ENCODE peak calls at places on chromosomes 13 and 19, in eight cellular contexts. One of them, this sample, is unnamed.
A peak's percentile ranks its signal among the peaks of the same experiment; 100 is the strongest.

GRCh38 chr19:18290250-18291018 is 9.0 kb upstream of the JUND start:
- DNase-seq in epithelial cell of esophagus: no peak
- DNase-seq in Peyer's patch: peak; percentile 88
- DNase-seq in right atrium auricular region: no peak
- DNase-seq in GM12865: peak; percentile 77
- DNase-seq in right lobe of liver: no peak
- DNase-seq in cardiac fibroblast: no peak
- DNase-seq in K562: peak; percentile 9
- DNase-seq in this sample: no peak

GRCh38 chr19:55540619-55541018 is 3.7 kb upstream of the SBK2 start:
- DNase-seq in K562: no peak
- DNase-seq in Peyer's patch: no peak
- DNase-seq in cardiac fibroblast: no peak
- DNase-seq in GM12865: no peak
- DNase-seq in right lobe of liver: no peak
- DNase-seq in right atrium auricular region: no peak
- DNase-seq in epithelial cell of esophagus: no peak
- DNase-seq in this sample: no peak

GRCh38 chr13:101523732-101524131 is 71.3 kb downstream of the ITGBL1 start:
- DNase-seq in GM12865: no peak
- DNase-seq in right atrium auricular region: peak; percentile 65
- DNase-seq in cardiac fibroblast: peak; percentile 88
- DNase-seq in right lobe of liver: no peak
- DNase-seq in epithelial cell of esophagus: peak; percentile 45
- DNase-seq in K562: no peak
- DNase-seq in Peyer's patch: no peak
- DNase-seq in this sample: no peak

GRCh38 chr19:5097959-5098623 is 129.2 kb downstream of the KDM4B start:
- DNase-seq in Peyer's patch: no peak
- DNase-seq in right lobe of liver: no peak
- DNase-seq in K562: no peak
- DNase-seq in epithelial cell of esophagus: no peak
- DNase-seq in right atrium auricular region: no peak
- DNase-seq in GM12865: no peak
- DNase-seq in cardiac fibroblast: no peak
- DNase-seq in this sample: no peak

GRCh38 chr19:3120611-3121231 is 15.1 kb upstream of the GNA15 start:
- DNase-seq in epithelial cell of esophagus: no peak
- DNase-seq in GM12865: no peak
- DNase-seq in cardiac fibroblast: no peak
- DNase-seq in right atrium auricular region: no peak
- DNase-seq in K562: no peak
- DNase-seq in Peyer's patch: no peak
- DNase-seq in right lobe of liver: peak; percentile 24
- DNase-seq in this sample: no peak

GRCh38 chr19:19342086-19343015 is 21.7 kb downstream of the MAU2 start:
- DNase-seq in Peyer's patch: peak; percentile 77
- DNase-seq in epithelial cell of esophagus: peak; percentile 67
- DNase-seq in cardiac fibroblast: peak; percentile 66
- DNase-seq in right lobe of liver: peak; percentile 68
- DNase-seq in right atrium auricular region: no peak
- DNase-seq in K562: peak; percentile 87
- DNase-seq in GM12865: peak; percentile 74
- DNase-seq in this sample: peak; percentile 58

GRCh38 chr19:56765107-56765506 is 75.4 kb downstream of the PEG3 start:
- DNase-seq in right atrium auricular region: peak; percentile 62
- DNase-seq in GM12865: no peak
- DNase-seq in epithelial cell of esophagus: peak; percentile 17
- DNase-seq in cardiac fibroblast: peak; percentile 8
- DNase-seq in right lobe of liver: peak; percentile 42
- DNase-seq in Peyer's patch: peak; percentile 54
- DNase-seq in K562: no peak
- DNase-seq in this sample: peak; percentile 55

GRCh38 chr19:42361545-42361910 is 28.6 kb downstream of the CNFN start:
- DNase-seq in cardiac fibroblast: no peak
- DNase-seq in K562: no peak
- DNase-seq in Peyer's patch: no peak
- DNase-seq in right atrium auricular region: no peak
- DNase-seq in GM12865: no peak
- DNase-seq in epithelial cell of esophagus: no peak
- DNase-seq in right lobe of liver: no peak
- DNase-seq in this sample: no peak

GRCh38 chr13:76884571-76885202 is 1.5 kb downstream of the KCTD12 start:
- DNase-seq in right atrium auricular region: no peak
- DNase-seq in Peyer's patch: no peak
- DNase-seq in right lobe of liver: no peak
- DNase-seq in cardiac fibroblast: peak; percentile 65
- DNase-seq in epithelial cell of esophagus: peak; percentile 49
- DNase-seq in K562: no peak
- DNase-seq in GM12865: peak; percentile 12
- DNase-seq in this sample: no peak

GRCh38 chr13:94073006-94073744 is 406.3 kb downstream of the DCT start:
- DNase-seq in Peyer's patch: no peak
- DNase-seq in GM12865: no peak
- DNase-seq in cardiac fibroblast: peak; percentile 66
- DNase-seq in K562: no peak
- DNase-seq in right atrium auricular region: no peak
- DNase-seq in epithelial cell of esophagus: no peak
- DNase-seq in right lobe of liver: no peak
- DNase-seq in this sample: no peak

GRCh38 chr19:55832676-55833075 is 877 bp upstream of the NLRP11 start:
- DNase-seq in cardiac fibroblast: no peak
- DNase-seq in K562: no peak
- DNase-seq in right lobe of liver: no peak
- DNase-seq in right atrium auricular region: no peak
- DNase-seq in epithelial cell of esophagus: no peak
- DNase-seq in Peyer's patch: no peak
- DNase-seq in GM12865: no peak
- DNase-seq in this sample: no peak

GRCh38 chr19:52724701-52725514 is 9.9 kb downstream of the ZNF611 start:
- DNase-seq in right atrium auricular region: no peak
- DNase-seq in Peyer's patch: no peak
- DNase-seq in GM12865: no peak
- DNase-seq in K562: peak; percentile 64
- DNase-seq in cardiac fibroblast: no peak
- DNase-seq in right lobe of liver: no peak
- DNase-seq in epithelial cell of esophagus: no peak
- DNase-seq in this sample: no peak

GRCh38 chr13:74289130-74289529 is 154.9 kb upstream of the KLF12 start:
- DNase-seq in K562: no peak
- DNase-seq in right atrium auricular region: no peak
- DNase-seq in epithelial cell of esophagus: peak; percentile 25
- DNase-seq in GM12865: no peak
- DNase-seq in right lobe of liver: no peak
- DNase-seq in cardiac fibroblast: no peak
- DNase-seq in Peyer's patch: no peak
- DNase-seq in this sample: no peak

GRCh38 chr13:74288361-74288911 is 154.2 kb upstream of the KLF12 start:
- DNase-seq in epithelial cell of esophagus: peak; percentile 55
- DNase-seq in right atrium auricular region: no peak
- DNase-seq in right lobe of liver: peak; percentile 35
- DNase-seq in Peyer's patch: peak; percentile 72
- DNase-seq in K562: no peak
- DNase-seq in GM12865: peak; percentile 26
- DNase-seq in cardiac fibroblast: peak; percentile 12
- DNase-seq in this sample: no peak

GRCh38 chr13:74290324-74290773 is 156.1 kb upstream of the KLF12 start:
- DNase-seq in right lobe of liver: no peak
- DNase-seq in epithelial cell of esophagus: peak; percentile 97
- DNase-seq in cardiac fibroblast: peak; percentile 87
- DNase-seq in Peyer's patch: peak; percentile 59
- DNase-seq in K562: no peak
- DNase-seq in right atrium auricular region: no peak
- DNase-seq in GM12865: peak; percentile 77
- DNase-seq in this sample: no peak

GRCh38 chr13:74287672-74288169 is 153.5 kb upstream of the KLF12 start:
- DNase-seq in Peyer's patch: peak; percentile 95
- DNase-seq in GM12865: peak; percentile 82
- DNase-seq in epithelial cell of esophagus: peak; percentile 60
- DNase-seq in right atrium auricular region: peak; percentile 64
- DNase-seq in cardiac fibroblast: peak; percentile 61
- DNase-seq in right lobe of liver: peak; percentile 94
- DNase-seq in K562: no peak
- DNase-seq in this sample: peak; percentile 63

DNA sequence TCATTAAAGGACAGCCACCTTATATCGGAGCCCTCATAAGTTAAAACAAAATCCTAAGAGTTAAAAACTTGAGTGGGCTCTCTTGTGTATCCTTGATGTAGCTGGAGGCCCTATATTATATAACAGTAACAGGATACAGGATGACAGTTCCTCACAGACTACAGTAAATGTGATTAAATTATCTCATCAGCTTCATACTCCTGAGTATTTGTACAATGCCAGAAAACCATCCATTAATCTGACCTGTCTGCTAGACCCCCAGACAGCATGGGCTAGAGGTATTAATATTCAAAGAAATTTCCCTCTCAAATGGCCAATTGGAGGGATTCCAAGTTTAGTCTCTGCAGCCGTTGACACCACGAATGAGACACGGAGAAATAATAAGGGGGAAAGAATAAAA is 155.7 kb upstream of the KLF12 start:
- DNase-seq in K562: no peak
- DNase-seq in right lobe of liver: no peak
- DNase-seq in epithelial cell of esophagus: no peak
- DNase-seq in cardiac fibroblast: no peak
- DNase-seq in Peyer's patch: no peak
- DNase-seq in right atrium auricular region: no peak
- DNase-seq in GM12865: no peak
- DNase-seq in this sample: no peak
- H3K4me3 ChIP-seq in K562: no peak overlapping the region
- H3K4me3 ChIP-seq in right lobe of liver: no peak overlapping the region
- H3K4me3 ChIP-seq in epithelial cell of esophagus: no peak overlapping the region
- H3K4me3 ChIP-seq in cardiac fibroblast: no peak overlapping the region
- H3K4me3 ChIP-seq in Peyer's patch: no peak overlapping the region
- H3K4me3 ChIP-seq in right atrium auricular region: no peak overlapping the region
- H3K4me3 ChIP-seq in GM12865: no peak overlapping the region
- H3K4me3 ChIP-seq in this sample: no peak overlapping the region

GRCh38 chr19:16014923-16015804 is 61.1 kb upstream of the TPM4 start:
- DNase-seq in right atrium auricular region: no peak
- DNase-seq in K562: no peak
- DNase-seq in Peyer's patch: peak; percentile 39
- DNase-seq in GM12865: no peak
- DNase-seq in cardiac fibroblast: no peak
- DNase-seq in epithelial cell of esophagus: no peak
- DNase-seq in right lobe of liver: no peak
- DNase-seq in this sample: no peak

GRCh38 chr19:16013851-16014840 is 62.1 kb upstream of the TPM4 start:
- DNase-seq in epithelial cell of esophagus: no peak
- DNase-seq in right atrium auricular region: no peak
- DNase-seq in Peyer's patch: peak; percentile 24
- DNase-seq in GM12865: no peak
- DNase-seq in K562: no peak
- DNase-seq in cardiac fibroblast: no peak
- DNase-seq in right lobe of liver: no peak
- DNase-seq in this sample: no peak

GRCh38 chr19:16016226-16017137 is 59.8 kb upstream of the TPM4 start:
- DNase-seq in GM12865: no peak
- DNase-seq in epithelial cell of esophagus: no peak
- DNase-seq in cardiac fibroblast: no peak
- DNase-seq in K562: no peak
- DNase-seq in Peyer's patch: peak; percentile 38
- DNase-seq in right lobe of liver: no peak
- DNase-seq in right atrium auricular region: no peak
- DNase-seq in this sample: no peak

GRCh38 chr19:16017138-16017490 is 59.2 kb upstream of the TPM4 start:
- DNase-seq in Peyer's patch: no peak
- DNase-seq in right atrium auricular region: no peak
- DNase-seq in cardiac fibroblast: no peak
- DNase-seq in right lobe of liver: no peak
- DNase-seq in K562: no peak
- DNase-seq in GM12865: no peak
- DNase-seq in epithelial cell of esophagus: no peak
- DNase-seq in this sample: no peak

DNA sequence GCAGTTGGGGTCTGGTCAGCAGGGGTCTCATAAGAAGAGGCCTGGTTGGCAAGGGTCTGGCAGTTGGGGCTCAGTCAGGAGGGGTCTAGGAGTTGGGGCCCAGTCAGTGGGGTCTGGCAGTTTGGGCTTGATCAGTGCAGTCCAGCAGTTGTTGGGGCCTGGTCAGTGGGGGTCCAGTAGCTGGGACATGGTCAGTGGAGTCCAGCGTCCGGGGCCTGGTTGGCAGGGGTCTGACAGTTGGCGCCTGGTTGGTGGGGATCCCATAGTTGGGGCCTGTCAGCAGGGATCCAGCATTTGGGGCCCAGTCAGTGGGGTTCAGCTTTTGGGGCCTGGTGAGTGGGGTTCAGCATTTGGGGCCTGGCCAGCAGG is 60.5 kb upstream of the TPM4 start:
- DNase-seq in GM12865: no peak
- DNase-seq in epithelial cell of esophagus: no peak
- DNase-seq in K562: no peak
- DNase-seq in cardiac fibroblast: no peak
- DNase-seq in Peyer's patch: peak; percentile 36
- DNase-seq in right lobe of liver: no peak
- DNase-seq in right atrium auricular region: no peak
- DNase-seq in this sample: no peak
- H3K4me3 ChIP-seq in GM12865: no peak overlapping the region
- H3K4me3 ChIP-seq in epithelial cell of esophagus: no peak overlapping the region
- H3K4me3 ChIP-seq in K562: no peak overlapping the region
- H3K4me3 ChIP-seq in cardiac fibroblast: no peak overlapping the region
- H3K4me3 ChIP-seq in Peyer's patch: no peak overlapping the region
- H3K4me3 ChIP-seq in right lobe of liver: no peak overlapping the region
- H3K4me3 ChIP-seq in right atrium auricular region: no peak overlapping the region
- H3K4me3 ChIP-seq in this sample: no peak overlapping the region

DNA sequence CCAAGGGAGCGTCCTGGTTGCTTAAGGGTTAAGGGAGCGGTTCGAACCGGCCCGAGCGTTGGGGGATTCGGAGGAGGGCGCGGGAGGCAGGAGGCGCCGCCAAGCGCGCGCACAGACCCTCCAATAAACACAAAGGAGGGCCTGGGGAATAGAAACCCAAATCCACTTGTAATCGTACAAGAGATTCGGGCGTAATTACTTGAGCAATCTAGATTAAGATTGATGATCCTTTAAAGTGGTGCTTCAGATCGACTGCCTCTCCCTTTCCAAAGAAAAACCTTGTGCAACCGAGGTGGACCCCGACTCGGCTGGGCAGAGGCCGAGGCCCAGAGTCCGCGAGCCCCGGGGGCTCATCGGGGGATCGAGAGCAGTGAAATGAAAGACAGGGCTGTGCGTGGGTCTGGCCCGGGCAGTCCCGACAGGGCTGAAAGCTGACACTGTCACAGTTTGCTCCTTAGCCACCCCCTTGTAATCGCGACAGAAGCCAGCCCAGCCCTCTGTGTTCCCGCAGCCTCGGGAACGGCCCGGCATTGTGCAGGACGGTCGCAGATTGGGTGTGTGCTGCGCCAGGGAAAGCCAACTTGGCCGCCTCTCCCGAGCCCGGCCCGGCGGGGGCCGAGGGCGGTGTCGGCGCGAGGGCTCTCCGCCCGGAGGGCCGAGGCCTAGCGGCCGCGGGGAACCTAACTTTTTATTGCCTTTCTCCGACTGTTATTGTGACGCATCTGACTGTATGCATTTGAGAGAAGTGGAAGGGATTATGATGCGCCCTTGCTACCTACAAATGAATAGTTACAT is 5.6 kb downstream of the MAB21L1 start:
- DNase-seq in right lobe of liver: peak; percentile 26
- DNase-seq in epithelial cell of esophagus: peak; percentile 8
- DNase-seq in GM12865: no peak
- DNase-seq in right atrium auricular region: peak; percentile 72
- DNase-seq in K562: no peak
- DNase-seq in cardiac fibroblast: peak; percentile 32
- DNase-seq in Peyer's patch: no peak
- DNase-seq in this sample: no peak
- H3K4me3 ChIP-seq in right lobe of liver: peak overlapping the region; percentile 16
- H3K4me3 ChIP-seq in epithelial cell of esophagus: peak overlapping the region; percentile 34
- H3K4me3 ChIP-seq in GM12865: no peak overlapping the region
- H3K4me3 ChIP-seq in right atrium auricular region: peak overlapping the region; percentile 34
- H3K4me3 ChIP-seq in K562: no peak overlapping the region
- H3K4me3 ChIP-seq in cardiac fibroblast: peak overlapping the region; percentile 36
- H3K4me3 ChIP-seq in Peyer's patch: no peak overlapping the region
- H3K4me3 ChIP-seq in this sample: peak overlapping the region; percentile 82

GRCh38 chr13:71625694-71626093 is 241.3 kb downstream of the DACH1 start:
- DNase-seq in right lobe of liver: no peak
- DNase-seq in right atrium auricular region: no peak
- DNase-seq in cardiac fibroblast: peak; percentile 68
- DNase-seq in GM12865: no peak
- DNase-seq in K562: no peak
- DNase-seq in epithelial cell of esophagus: peak; percentile 40
- DNase-seq in Peyer's patch: no peak
- DNase-seq in this sample: no peak
- H3K4me3 ChIP-seq in right lobe of liver: no peak overlapping the region
- H3K4me3 ChIP-seq in right atrium auricular region: no peak overlapping the region
- H3K4me3 ChIP-seq in cardiac fibroblast: no peak overlapping the region
- H3K4me3 ChIP-seq in GM12865: no peak overlapping the region
- H3K4me3 ChIP-seq in K562: no peak overlapping the region
- H3K4me3 ChIP-seq in epithelial cell of esophagus: no peak overlapping the region
- H3K4me3 ChIP-seq in Peyer's patch: no peak overlapping the region
- H3K4me3 ChIP-seq in this sample: no peak overlapping the region

This sample was measured in breast epithelium.